ENCODE peak calls at places on chromosomes 3 and 15, in five cellular contexts. B is stomach, T is lung, F is cardiac muscle cell, Z is fibroblast of the aortic adventitia. O is an unnamed sample.

GRCh38 chr3:103495186-103495585 is 1060.4 kb downstream of the ZPLD1 start:
- DNase-seq in B (no peak), T (no peak), F (no peak), Z (no peak), O (no peak)

GRCh38 chr3:29140706-29141105 is 140.2 kb upstream of the RBMS3 start:
- DNase-seq in B (no peak), T (no peak), F (peak; percentile 21), Z (peak; percentile 16), O (peak; percentile 29)

GRCh38 chr3:114852974-114853373 is 294.1 kb downstream of the ZBTB20 start:
- DNase-seq in B (no peak), T (no peak), F (no peak), Z (no peak), O (no peak)

GRCh38 chr15:43150171-43150929 is 17.0 kb downstream of the TMEM62 start:
- DNase-seq in B (no peak), T (no peak), F (peak; percentile 84), Z (peak; percentile 90), O (peak; percentile 91)

GRCh38 chr3:9080165-9080564 is 116.9 kb upstream of the RAD18 start:
- DNase-seq in B (no peak), T (no peak), F (no peak), Z (no peak), O (no peak)

GRCh38 chr15:87734571-87735373 is 521.8 kb downstream of the NTRK3 start:
- DNase-seq in B (no peak), T (no peak), F (no peak), Z (no peak), O (no peak)

GRCh38 chr3:5071061-5071460 is 51.0 kb upstream of the ARL8B start:
- DNase-seq in B (no peak), T (no peak), F (peak; percentile 87), Z (peak; percentile 84), O (peak; percentile 53)

GRCh38 chr3:189588818-189589569 is 42.2 kb upstream of the TP63 start:
- DNase-seq in B (no peak), T (no peak), F (no peak), Z (no peak), O (no peak)

GRCh38 chr15:40941078-40941527 is 12.0 kb downstream of the DLL4 start:
- DNase-seq in B (no peak), T (no peak), F (no peak), Z (no peak), O (no peak)

GRCh38 chr15:37081985-37082384 is 18.4 kb downstream of the MEIS2 start:
- DNase-seq in B (no peak), T (no peak), F (peak; percentile 80), Z (peak; percentile 64), O (no peak)

GRCh38 chr15:58932791-58933310 is 628 bp downstream of the SLTM start:
- DNase-seq in B (peak; percentile 54), T (no peak), F (peak; percentile 48), Z (peak; percentile 23), O (peak; percentile 17)

GRCh38 chr3:194572131-194572789 is 61.0 kb downstream of the TMEM44 start:
- DNase-seq in B (no peak), T (peak; percentile 33), F (peak; percentile 95), Z (peak; percentile 97), O (peak; percentile 81)

GRCh38 chr15:101490408-101490891 is 943 bp upstream of the PCSK6 start:
- DNase-seq in B (peak; percentile 18), T (no peak), F (no peak), Z (no peak), O (no peak)

GRCh38 chr3:38084019-38084968 is 45.3 kb downstream of the DLEC1 start:
- DNase-seq in B (no peak), T (no peak), F (peak; percentile 69), Z (peak; percentile 31), O (peak; percentile 31)

GRCh38 chr3:133663569-133664313 is 2.0 kb upstream of the TOPBP1 start:
- DNase-seq in B (no peak), T (no peak), F (peak; percentile 69), Z (peak; percentile 50), O (peak; percentile 47)

GRCh38 chr3:60582285-60582684 is 669.0 kb downstream of the FHIT start:
- DNase-seq in B (no peak), T (no peak), F (peak; percentile 1), Z (peak; percentile 13), O (peak; percentile 24)

GRCh38 chr3:188052229-188052965 is 101.6 kb upstream of the LPP start:
- DNase-seq in B (peak; percentile 43), T (peak; percentile 47), F (peak; percentile 92), Z (peak; percentile 66), O (peak; percentile 48)

GRCh38 chr3:51718547-51719412 is 11.9 kb downstream of the GRM2 start:
- DNase-seq in B (peak; percentile 81), T (no peak), F (peak; percentile 55), Z (peak; percentile 17), O (peak; percentile 4)

GRCh38 chr15:96353931-96354730 is 23.6 kb downstream of the NR2F2 start:
- DNase-seq in B (peak; percentile 68), T (no peak), F (peak; percentile 72), Z (peak; percentile 54), O (peak; percentile 67)

GRCh38 chr3:133885241-133885711 is 10.4 kb downstream of the RAB6B start:
- DNase-seq in B (no peak), T (peak; percentile 17), F (no peak), Z (no peak), O (no peak)

GRCh38 chr3:180184806-180185205 is 148.1 kb upstream of the PEX5L start:
- DNase-seq in B (no peak), T (no peak), F (no peak), Z (peak; percentile 9), O (peak; percentile 6)

GRCh38 chr3:126208182-126208581 is 27.8 kb upstream of the ALDH1L1 start:
- DNase-seq in B (no peak), T (no peak), F (no peak), Z (no peak), O (no peak)

GRCh38 chr3:153293222-153293621 is 131.2 kb downstream of the RAP2B start:
- DNase-seq in B (no peak), T (no peak), F (peak; percentile 74), Z (peak; percentile 79), O (peak; percentile 54)

GRCh38 chr15:25431821-25432561 is 6.8 kb downstream of the UBE3A start:
- DNase-seq in B (no peak), T (no peak), F (no peak), Z (no peak), O (no peak)

GRCh38 chr15:76840830-76841460 is 64.2 kb downstream of the SCAPER start:
- DNase-seq in B (no peak), T (no peak), F (peak; percentile 68), Z (peak; percentile 77), O (peak; percentile 58)

GRCh38 chr15:69976366-69976994 is 121.2 kb downstream of the TLE3 start:
- DNase-seq in B (no peak), T (no peak), F (peak; percentile 72), Z (peak; percentile 54), O (peak; percentile 46)

GRCh38 chr3:72041531-72041930 is 256.6 kb upstream of the PROK2 start:
- DNase-seq in B (no peak), T (no peak), F (peak; percentile 34), Z (peak; percentile 29), O (no peak)

GRCh38 chr15:65533057-65533752 is 2.9 kb downstream of the HACD3 start:
- DNase-seq in B (no peak), T (no peak), F (no peak), Z (no peak), O (no peak)
- H3K4me3 ChIP-seq in B (no peak overlapping the region), T (no peak overlapping the region), F (no peak overlapping the region), Z (no peak overlapping the region), O (no peak overlapping the region)

DNA sequence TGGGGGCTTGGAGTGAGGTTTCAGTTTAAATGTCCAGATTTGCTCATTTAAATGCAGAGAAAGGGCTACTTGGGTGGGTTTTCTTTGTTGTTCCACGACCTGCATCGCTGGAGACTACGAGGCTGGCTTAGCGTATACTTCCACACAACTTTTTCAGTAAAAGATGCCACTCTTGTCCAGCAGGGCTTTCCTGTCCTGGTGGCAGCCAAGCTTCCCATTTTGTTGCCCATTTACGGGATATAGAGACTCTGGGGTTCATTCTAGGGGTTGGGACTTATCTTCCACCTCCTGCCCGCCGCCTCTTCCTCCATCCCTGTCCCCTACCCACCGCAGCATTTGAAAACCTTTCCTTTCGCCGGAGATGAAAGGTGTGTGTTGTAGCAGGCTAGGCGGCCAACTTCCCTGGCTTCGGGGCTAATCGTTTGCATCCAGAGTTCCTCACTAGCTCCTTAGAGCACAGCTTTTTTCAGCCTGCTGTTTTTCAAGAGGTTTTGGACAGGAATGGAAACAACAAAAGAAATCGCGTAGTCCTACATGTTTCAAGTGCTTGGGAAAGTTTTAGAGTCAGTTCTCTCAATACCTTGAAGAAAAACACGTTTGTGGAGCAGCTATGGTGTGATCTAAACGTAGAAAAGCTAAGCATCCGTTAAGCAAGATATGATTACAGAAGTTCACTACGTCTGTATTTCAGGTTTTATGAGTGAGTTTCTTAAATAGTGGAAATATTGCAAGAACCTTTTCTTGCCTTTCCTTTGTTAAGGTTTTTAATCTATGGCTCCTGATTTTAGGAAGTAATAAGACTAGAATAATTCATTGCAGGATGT is 843 bp downstream of the CHRNA5 start:
- DNase-seq in B (no peak), T (no peak), F (peak; percentile 14), Z (peak; percentile 14), O (peak; percentile 31)
- TF ChIP-seq CTCF in B (no peak), T (no peak), F (peak; percentile 10), Z (peak; percentile 17), O (peak; percentile 32)

DNA sequence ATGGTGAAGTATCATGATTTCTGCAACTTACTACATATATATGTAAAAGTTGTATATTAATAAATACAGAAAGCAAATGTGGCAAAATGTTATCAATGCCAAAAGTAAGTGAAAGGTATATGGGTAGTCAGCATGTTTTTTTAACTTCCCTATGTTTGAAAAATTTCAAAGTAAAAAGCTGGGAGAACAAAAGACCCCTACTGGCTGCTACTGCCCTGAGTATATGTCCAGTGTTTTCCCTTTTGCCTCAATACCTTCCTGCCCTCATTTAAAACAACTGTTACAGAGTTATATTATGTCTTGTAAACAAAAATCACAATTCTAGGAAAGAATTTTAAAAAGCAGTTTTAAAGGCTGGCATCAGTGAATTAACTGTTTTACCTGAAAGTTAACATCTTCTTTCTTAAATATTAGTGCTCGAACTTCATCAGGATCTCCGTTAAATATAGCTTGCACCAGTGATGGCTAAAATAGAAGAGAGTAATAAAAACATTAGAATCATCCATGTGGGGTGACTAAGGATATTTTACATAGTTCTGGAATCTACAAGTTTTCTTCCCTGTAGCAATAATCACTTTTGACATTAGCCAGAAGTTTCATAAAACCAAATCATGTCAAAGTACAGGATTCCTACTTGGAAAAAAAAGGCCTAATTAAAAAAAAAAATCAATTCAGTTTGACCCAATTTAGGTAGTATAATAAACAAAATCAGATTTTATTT is 2.8 kb downstream of the ANKRD28 start:
- DNase-seq in B (no peak), T (no peak), F (peak; percentile 56), Z (peak; percentile 47), O (peak; percentile 63)
- H3K4me3 ChIP-seq in B (peak overlapping the region; percentile 34), T (no peak overlapping the region), F (no peak overlapping the region), Z (peak overlapping the region; percentile 71), O (peak overlapping the region; percentile 77)

DNA sequence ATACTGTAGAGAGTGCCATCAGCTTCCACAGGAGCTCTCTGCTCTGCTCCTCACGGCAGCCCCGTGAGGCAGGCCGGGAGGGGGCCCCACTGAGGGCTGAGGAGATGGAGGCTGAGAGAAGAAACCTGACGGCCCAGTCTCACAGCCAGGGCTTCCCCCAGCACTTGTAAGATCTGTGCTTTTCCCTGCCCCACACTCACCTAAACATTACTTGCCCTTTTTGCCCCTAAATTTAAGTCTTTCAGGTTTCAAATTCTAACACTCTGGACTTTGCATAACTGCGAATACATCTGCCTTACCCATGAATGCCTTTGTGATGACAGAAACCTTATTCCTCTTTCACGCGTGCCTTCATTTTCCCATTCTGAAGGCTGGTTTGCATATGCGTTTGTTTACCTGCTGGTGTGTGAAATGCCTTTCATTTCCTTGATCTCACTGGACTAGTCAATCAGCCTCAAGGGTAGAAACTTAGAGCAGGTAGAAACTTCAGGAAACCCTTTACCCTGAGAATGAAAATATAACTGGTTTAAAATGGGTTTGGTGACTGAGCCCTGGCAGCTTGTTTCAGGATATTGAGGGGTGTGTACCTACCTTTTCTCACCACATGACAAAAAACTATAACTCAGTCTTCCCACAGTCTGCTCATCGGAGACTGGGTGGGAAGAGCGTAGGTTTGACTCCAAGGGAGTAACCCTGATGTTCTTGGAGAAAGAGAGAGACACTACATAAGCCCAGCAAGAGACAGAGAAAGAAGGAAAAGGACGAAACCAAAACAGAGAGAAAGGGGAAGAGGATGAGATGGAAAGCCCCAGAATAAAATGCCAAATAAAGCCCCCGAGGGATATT is 20.1 kb downstream of the SLC12A8 start:
- DNase-seq in B (no peak), T (no peak), F (no peak), Z (no peak), O (no peak)
- TF ChIP-seq CTCF in B (no peak), T (no peak), F (peak; percentile 11), Z (no peak), O (peak; percentile 13)

O was measured in astrocyte of the spinal cord.